ENCODE peak calls at places on chromosomes 2 and 18, in seven cellular contexts. One of them, this sample, is unnamed.

GRCh38 chr2:72236445-72237067 is 88.9 kb upstream of the CYP26B1 start:
- DNase-seq in fibroblast of pulmonary artery: peak
- DNase-seq in Panc1: no peak
- DNase-seq in MM.1S: no peak
- DNase-seq in breast epithelium: no peak
- DNase-seq in cardiac muscle cell: peak
- DNase-seq in brain microvascular endothelial cell: peak
- DNase-seq in this sample: peak

GRCh38 chr2:119338826-119339561 is 27.6 kb downstream of the C2orf76 start:
- DNase-seq in fibroblast of pulmonary artery: no peak
- DNase-seq in brain microvascular endothelial cell: no peak
- DNase-seq in cardiac muscle cell: no peak
- DNase-seq in MM.1S: peak
- DNase-seq in breast epithelium: no peak
- DNase-seq in Panc1: no peak
- DNase-seq in this sample: no peak

GRCh38 chr2:211157856-211158463 is 601.6 kb downstream of the CPS1 start:
- DNase-seq in fibroblast of pulmonary artery: peak
- DNase-seq in cardiac muscle cell: peak
- DNase-seq in brain microvascular endothelial cell: peak
- DNase-seq in MM.1S: peak
- DNase-seq in Panc1: peak
- DNase-seq in breast epithelium: peak
- DNase-seq in this sample: peak

GRCh38 chr2:39663187-39663930 is 2.4 kb upstream of the TMEM178A start:
- DNase-seq in fibroblast of pulmonary artery: no peak
- DNase-seq in MM.1S: no peak
- DNase-seq in cardiac muscle cell: no peak
- DNase-seq in Panc1: no peak
- DNase-seq in breast epithelium: no peak
- DNase-seq in brain microvascular endothelial cell: no peak
- DNase-seq in this sample: no peak

GRCh38 chr2:188369365-188369764 is 77.7 kb downstream of the GULP1 start:
- DNase-seq in fibroblast of pulmonary artery: peak
- DNase-seq in brain microvascular endothelial cell: peak
- DNase-seq in cardiac muscle cell: peak
- DNase-seq in MM.1S: peak
- DNase-seq in Panc1: peak
- DNase-seq in breast epithelium: no peak
- DNase-seq in this sample: peak

GRCh38 chr18:3177902-3178687 is 41.7 kb downstream of the MYOM1 start:
- DNase-seq in Panc1: no peak
- DNase-seq in MM.1S: peak
- DNase-seq in brain microvascular endothelial cell: no peak
- DNase-seq in fibroblast of pulmonary artery: peak
- DNase-seq in cardiac muscle cell: peak
- DNase-seq in breast epithelium: no peak
- DNase-seq in this sample: no peak

GRCh38 chr2:139122711-139123158 is 342.5 kb upstream of the NXPH2 start:
- DNase-seq in fibroblast of pulmonary artery: peak
- DNase-seq in MM.1S: no peak
- DNase-seq in Panc1: peak
- DNase-seq in cardiac muscle cell: peak
- DNase-seq in brain microvascular endothelial cell: peak
- DNase-seq in breast epithelium: no peak
- DNase-seq in this sample: no peak

GRCh38 chr2:109660046-109660860 is 46.1 kb downstream of the SOWAHC start:
- DNase-seq in Panc1: no peak
- DNase-seq in fibroblast of pulmonary artery: peak
- DNase-seq in brain microvascular endothelial cell: no peak
- DNase-seq in cardiac muscle cell: no peak
- DNase-seq in MM.1S: peak
- DNase-seq in breast epithelium: no peak
- DNase-seq in this sample: no peak

GRCh38 chr2:240575101-240575965 is 7.0 kb downstream of the RNPEPL1 start:
- DNase-seq in MM.1S: no peak
- DNase-seq in cardiac muscle cell: no peak
- DNase-seq in breast epithelium: no peak
- DNase-seq in fibroblast of pulmonary artery: no peak
- DNase-seq in brain microvascular endothelial cell: no peak
- DNase-seq in Panc1: no peak
- DNase-seq in this sample: no peak

GRCh38 chr2:39646891-39647780 is 18.6 kb upstream of the TMEM178A start:
- DNase-seq in fibroblast of pulmonary artery: no peak
- DNase-seq in brain microvascular endothelial cell: no peak
- DNase-seq in breast epithelium: no peak
- DNase-seq in cardiac muscle cell: no peak
- DNase-seq in Panc1: no peak
- DNase-seq in MM.1S: no peak
- DNase-seq in this sample: no peak

GRCh38 chr2:26144031-26144430 is 28.9 kb upstream of the GAREM2 start:
- DNase-seq in brain microvascular endothelial cell: no peak
- DNase-seq in Panc1: no peak
- DNase-seq in cardiac muscle cell: no peak
- DNase-seq in breast epithelium: no peak
- DNase-seq in MM.1S: no peak
- DNase-seq in fibroblast of pulmonary artery: no peak
- DNase-seq in this sample: no peak

GRCh38 chr2:9497017-9497416 is 22.7 kb downstream of the IAH1 start:
- DNase-seq in brain microvascular endothelial cell: no peak
- DNase-seq in breast epithelium: no peak
- DNase-seq in Panc1: no peak
- DNase-seq in cardiac muscle cell: no peak
- DNase-seq in MM.1S: no peak
- DNase-seq in fibroblast of pulmonary artery: no peak
- DNase-seq in this sample: no peak

GRCh38 chr2:110853516-110853915 is 121.1 kb downstream of the ACOXL start:
- DNase-seq in MM.1S: peak
- DNase-seq in brain microvascular endothelial cell: peak
- DNase-seq in Panc1: no peak
- DNase-seq in fibroblast of pulmonary artery: peak
- DNase-seq in breast epithelium: no peak
- DNase-seq in cardiac muscle cell: peak
- DNase-seq in this sample: no peak

GRCh38 chr2:95670167-95670566 is 78.4 kb downstream of the TRIM43 start:
- DNase-seq in cardiac muscle cell: peak
- DNase-seq in breast epithelium: no peak
- DNase-seq in fibroblast of pulmonary artery: peak
- DNase-seq in MM.1S: no peak
- DNase-seq in brain microvascular endothelial cell: peak
- DNase-seq in Panc1: no peak
- DNase-seq in this sample: peak

GRCh38 chr18:78526923-78527775 is 452.5 kb upstream of the SALL3 start:
- DNase-seq in cardiac muscle cell: no peak
- DNase-seq in breast epithelium: no peak
- DNase-seq in fibroblast of pulmonary artery: no peak
- DNase-seq in brain microvascular endothelial cell: no peak
- DNase-seq in Panc1: no peak
- DNase-seq in MM.1S: no peak
- DNase-seq in this sample: no peak

GRCh38 chr2:190847504-190848201 is 33.0 kb upstream of the GLS start:
- DNase-seq in MM.1S: no peak
- DNase-seq in cardiac muscle cell: peak
- DNase-seq in fibroblast of pulmonary artery: peak
- DNase-seq in breast epithelium: no peak
- DNase-seq in Panc1: no peak
- DNase-seq in brain microvascular endothelial cell: no peak
- DNase-seq in this sample: no peak

GRCh38 chr2:27489118-27489497 is 435 bp downstream of the IFT172 start:
- DNase-seq in breast epithelium: no peak
- DNase-seq in MM.1S: peak
- DNase-seq in Panc1: no peak
- DNase-seq in fibroblast of pulmonary artery: peak
- DNase-seq in brain microvascular endothelial cell: no peak
- DNase-seq in cardiac muscle cell: peak
- DNase-seq in this sample: no peak

GRCh38 chr2:191878576-191879298 is 31.8 kb upstream of the CAVIN2 start:
- DNase-seq in brain microvascular endothelial cell: peak
- DNase-seq in fibroblast of pulmonary artery: peak
- DNase-seq in MM.1S: no peak
- DNase-seq in Panc1: no peak
- DNase-seq in cardiac muscle cell: peak
- DNase-seq in breast epithelium: no peak
- DNase-seq in this sample: peak

GRCh38 chr18:23072079-23072478 is 63.2 kb upstream of the CABLES1 start:
- DNase-seq in fibroblast of pulmonary artery: no peak
- DNase-seq in MM.1S: no peak
- DNase-seq in Panc1: no peak
- DNase-seq in breast epithelium: no peak
- DNase-seq in cardiac muscle cell: no peak
- DNase-seq in brain microvascular endothelial cell: no peak
- DNase-seq in this sample: no peak

GRCh38 chr2:20448246-20449046 is 1.6 kb downstream of the RHOB start:
- DNase-seq in fibroblast of pulmonary artery: peak
- DNase-seq in Panc1: no peak
- DNase-seq in cardiac muscle cell: peak
- DNase-seq in breast epithelium: no peak
- DNase-seq in MM.1S: no peak
- DNase-seq in brain microvascular endothelial cell: no peak
- DNase-seq in this sample: no peak

GRCh38 chr2:28751956-28752607 is 452 bp downstream of the PPP1CB start:
- DNase-seq in breast epithelium: no peak
- DNase-seq in Panc1: no peak
- DNase-seq in MM.1S: peak
- DNase-seq in brain microvascular endothelial cell: no peak
- DNase-seq in fibroblast of pulmonary artery: no peak
- DNase-seq in cardiac muscle cell: peak
- DNase-seq in this sample: no peak

GRCh38 chr2:3142961-3143571 is 234.6 kb downstream of the EIPR1 start:
- DNase-seq in cardiac muscle cell: no peak
- DNase-seq in Panc1: no peak
- DNase-seq in MM.1S: no peak
- DNase-seq in fibroblast of pulmonary artery: no peak
- DNase-seq in brain microvascular endothelial cell: no peak
- DNase-seq in breast epithelium: no peak
- DNase-seq in this sample: no peak

GRCh38 chr2:14255135-14255820 is 377.2 kb upstream of the LRATD1 start:
- DNase-seq in brain microvascular endothelial cell: no peak
- DNase-seq in fibroblast of pulmonary artery: no peak
- DNase-seq in cardiac muscle cell: no peak
- DNase-seq in MM.1S: no peak
- DNase-seq in breast epithelium: no peak
- DNase-seq in Panc1: no peak
- DNase-seq in this sample: no peak

GRCh38 chr2:237956402-237956736 is 10.4 kb upstream of the UBE2F start:
- DNase-seq in MM.1S: no peak
- DNase-seq in breast epithelium: no peak
- DNase-seq in brain microvascular endothelial cell: no peak
- DNase-seq in cardiac muscle cell: peak
- DNase-seq in Panc1: no peak
- DNase-seq in fibroblast of pulmonary artery: no peak
- DNase-seq in this sample: no peak
- H3K4me3 ChIP-seq in MM.1S: no peak
- H3K4me3 ChIP-seq in breast epithelium: peak
- H3K4me3 ChIP-seq in brain microvascular endothelial cell: peak
- H3K4me3 ChIP-seq in cardiac muscle cell: peak
- H3K4me3 ChIP-seq in Panc1: no peak
- H3K4me3 ChIP-seq in fibroblast of pulmonary artery: peak
- H3K4me3 ChIP-seq in this sample: peak

DNA sequence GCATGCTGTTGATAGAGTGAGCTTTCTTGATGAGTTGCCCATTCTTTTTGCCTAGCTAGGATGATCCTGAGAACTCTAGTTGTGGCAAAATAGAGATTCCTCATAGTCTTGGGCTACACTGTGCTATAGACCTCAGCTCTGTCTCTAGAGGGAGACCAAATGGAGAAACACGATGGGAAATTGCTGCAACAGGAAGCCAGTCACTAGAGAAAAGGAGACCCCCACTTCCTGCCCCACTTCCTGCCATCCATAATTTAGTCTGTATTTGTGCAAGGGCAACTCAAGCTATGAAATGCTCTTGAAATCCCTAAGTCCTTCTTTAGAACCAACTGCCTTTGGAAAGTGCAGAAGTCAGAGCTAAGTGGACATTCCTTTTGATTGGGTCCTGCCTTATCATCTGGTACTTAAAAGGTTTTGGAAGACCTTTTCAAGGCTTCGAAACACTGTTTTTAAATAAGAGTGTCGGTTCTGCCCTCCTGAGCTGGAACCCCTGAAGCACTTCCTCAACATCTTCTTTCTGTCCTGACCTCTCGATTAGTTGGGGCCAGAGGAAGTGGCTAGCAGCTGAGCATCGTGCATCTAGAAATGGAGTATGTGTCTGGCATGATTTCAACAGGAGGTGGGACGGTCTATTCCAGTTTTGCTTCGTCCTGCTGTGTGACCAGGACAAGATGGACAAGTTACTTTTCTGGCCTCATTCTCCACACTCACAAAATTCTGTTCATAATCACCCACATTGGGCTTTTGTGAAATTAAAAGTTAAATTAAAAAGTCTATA is 8.6 kb upstream of the KCNE4 start:
- DNase-seq in breast epithelium: no peak
- DNase-seq in MM.1S: no peak
- DNase-seq in cardiac muscle cell: no peak
- DNase-seq in fibroblast of pulmonary artery: no peak
- DNase-seq in brain microvascular endothelial cell: no peak
- DNase-seq in Panc1: no peak
- DNase-seq in this sample: no peak
- TF ChIP-seq CTCF in breast epithelium: no peak
- TF ChIP-seq CTCF in MM.1S: no peak
- TF ChIP-seq CTCF in cardiac muscle cell: no peak
- TF ChIP-seq CTCF in fibroblast of pulmonary artery: no peak
- TF ChIP-seq CTCF in brain microvascular endothelial cell: no peak
- TF ChIP-seq CTCF in Panc1: no peak
- TF ChIP-seq CTCF in this sample: no peak

GRCh38 chr18:59385191-59385590 is 26.1 kb upstream of the LMAN1 start:
- DNase-seq in fibroblast of pulmonary artery: no peak
- DNase-seq in breast epithelium: no peak
- DNase-seq in Panc1: no peak
- DNase-seq in cardiac muscle cell: no peak
- DNase-seq in brain microvascular endothelial cell: no peak
- DNase-seq in MM.1S: no peak
- DNase-seq in this sample: no peak

GRCh38 chr18:59383831-59384230 is 24.8 kb upstream of the LMAN1 start:
- DNase-seq in MM.1S: no peak
- DNase-seq in fibroblast of pulmonary artery: no peak
- DNase-seq in brain microvascular endothelial cell: no peak
- DNase-seq in breast epithelium: no peak
- DNase-seq in Panc1: no peak
- DNase-seq in cardiac muscle cell: no peak
- DNase-seq in this sample: no peak

GRCh38 chr18:59388180-59388579 is 29.1 kb upstream of the LMAN1 start:
- DNase-seq in brain microvascular endothelial cell: no peak
- DNase-seq in breast epithelium: no peak
- DNase-seq in Panc1: no peak
- DNase-seq in MM.1S: no peak
- DNase-seq in cardiac muscle cell: no peak
- DNase-seq in fibroblast of pulmonary artery: no peak
- DNase-seq in this sample: no peak

GRCh38 chr18:59388817-59389216 is 29.8 kb upstream of the LMAN1 start:
- DNase-seq in Panc1: no peak
- DNase-seq in cardiac muscle cell: no peak
- DNase-seq in MM.1S: no peak
- DNase-seq in breast epithelium: no peak
- DNase-seq in brain microvascular endothelial cell: no peak
- DNase-seq in fibroblast of pulmonary artery: no peak
- DNase-seq in this sample: no peak

GRCh38 chr18:59386909-59387515 is 27.9 kb upstream of the LMAN1 start:
- DNase-seq in Panc1: no peak
- DNase-seq in breast epithelium: no peak
- DNase-seq in brain microvascular endothelial cell: no peak
- DNase-seq in fibroblast of pulmonary artery: no peak
- DNase-seq in MM.1S: no peak
- DNase-seq in cardiac muscle cell: no peak
- DNase-seq in this sample: no peak
- H3K4me3 ChIP-seq in Panc1: no peak
- H3K4me3 ChIP-seq in breast epithelium: no peak
- H3K4me3 ChIP-seq in brain microvascular endothelial cell: no peak
- H3K4me3 ChIP-seq in fibroblast of pulmonary artery: no peak
- H3K4me3 ChIP-seq in MM.1S: no peak
- H3K4me3 ChIP-seq in cardiac muscle cell: no peak
- H3K4me3 ChIP-seq in this sample: no peak

GRCh38 chr2:168494190-168494711 is 38.2 kb downstream of the CERS6 start:
- DNase-seq in MM.1S: no peak
- DNase-seq in fibroblast of pulmonary artery: peak
- DNase-seq in breast epithelium: no peak
- DNase-seq in Panc1: no peak
- DNase-seq in brain microvascular endothelial cell: peak
- DNase-seq in cardiac muscle cell: peak
- DNase-seq in this sample: no peak
- TF ChIP-seq CTCF in MM.1S: peak
- TF ChIP-seq CTCF in fibroblast of pulmonary artery: peak
- TF ChIP-seq CTCF in breast epithelium: no peak
- TF ChIP-seq CTCF in Panc1: peak
- TF ChIP-seq CTCF in brain microvascular endothelial cell: peak
- TF ChIP-seq CTCF in cardiac muscle cell: peak
- TF ChIP-seq CTCF in this sample: no peak